ENCODE peak calls at places on chromosome 1, in ten cellular contexts. S is BJ, Z is endothelial cell, V is GM23338, I is cardiac fibroblast, D is adrenal gland, L is ovary, T is brain microvascular endothelial cell, U is astrocyte of the spinal cord, Q is GM06990. G is an unnamed sample.
A peak's percentile ranks its signal among the peaks of the same experiment; 100 is the strongest.

GRCh38 chr1:43750083-43750482 is 42.7 kb downstream of the ST3GAL3 start:
- DNase-seq in D (no peak), I (no peak), S (no peak), T (no peak), V (no peak), Z (no peak), Q (no peak), U (no peak), L (no peak), G (no peak)

GRCh38 chr1:8323706-8324105 is 5.8 kb downstream of the SLC45A1 start:
- DNase-seq in S (no peak), Z (no peak), T (no peak), L (peak; percentile 41), Q (no peak), I (no peak), U (no peak), D (peak; percentile 53), V (no peak), G (no peak)

GRCh38 chr1:54577612-54578011 is 29.6 kb downstream of the ACOT11 start:
- DNase-seq in U (peak; percentile 68), I (peak; percentile 85), V (no peak), T (peak; percentile 26), Z (no peak), D (peak; percentile 77), Q (no peak), L (peak; percentile 63), S (no peak), G (no peak)

GRCh38 chr1:106879538-106879937 is 176.9 kb upstream of the PRMT6 start:
- DNase-seq in Q (no peak), V (peak; percentile 3), D (peak; percentile 27), S (no peak), I (no peak), L (no peak), Z (no peak), T (no peak), U (no peak), G (no peak)

GRCh38 chr1:93616221-93616995 is 65.2 kb downstream of the BCAR3 start:
- DNase-seq in L (no peak), D (no peak), V (no peak), Q (no peak), U (no peak), Z (no peak), T (no peak), I (peak; percentile 48), S (no peak), G (no peak)

GRCh38 chr1:165828103-165828558 is 717 bp downstream of the UCK2 start:
- DNase-seq in T (no peak), U (no peak), S (no peak), I (peak; percentile 38), Q (peak; percentile 84), V (peak; percentile 54), Z (peak; percentile 62), L (peak; percentile 63), D (peak; percentile 38), G (no peak)

GRCh38 chr1:166489670-166490436 is 323.1 kb upstream of the FAM78B start:
- DNase-seq in D (peak; percentile 31), U (no peak), S (no peak), I (no peak), T (no peak), Q (peak; percentile 63), L (no peak), Z (no peak), V (no peak), G (no peak)

GRCh38 chr1:19311503-19311930 is 427 bp downstream of the AKR7A2 start:
- DNase-seq in S (no peak), Z (no peak), I (no peak), Q (no peak), T (no peak), V (no peak), D (no peak), L (no peak), U (no peak), G (no peak)

GRCh38 chr1:208135354-208135753 is 108.8 kb downstream of the PLXNA2 start:
- DNase-seq in I (peak; percentile 48), T (no peak), D (no peak), Z (no peak), U (peak; percentile 38), S (no peak), V (no peak), Q (no peak), L (no peak), G (peak; percentile 24)

GRCh38 chr1:220803401-220804201 is 16.9 kb downstream of the MTARC1 start:
- DNase-seq in S (no peak), I (peak; percentile 64), D (peak; percentile 53), T (peak; percentile 48), U (peak; percentile 42), V (peak; percentile 61), Z (peak; percentile 49), Q (no peak), L (no peak), G (no peak)

GRCh38 chr1:52925571-52926005 is 1.5 kb upstream of the SCP2 start:
- DNase-seq in I (peak; percentile 20), S (no peak), U (no peak), V (no peak), T (no peak), Q (no peak), L (peak; percentile 57), D (no peak), Z (no peak), G (no peak)

GRCh38 chr1:226584164-226584563 is 35.6 kb downstream of the STUM start:
- DNase-seq in Q (no peak), I (no peak), S (no peak), T (no peak), U (no peak), Z (no peak), V (no peak), D (no peak), L (no peak), G (no peak)

GRCh38 chr1:117026361-117026760 is 24.8 kb downstream of the CD101 start:
- DNase-seq in L (no peak), V (no peak), D (no peak), U (no peak), Z (no peak), I (peak; percentile 89), S (no peak), T (no peak), Q (no peak), G (no peak)

GRCh38 chr1:81449786-81450185 is 350.9 kb upstream of the ADGRL2 start:
- DNase-seq in T (peak; percentile 51), S (no peak), I (no peak), L (no peak), U (no peak), V (no peak), Z (no peak), Q (no peak), D (no peak), G (no peak)

GRCh38 chr1:116763116-116763786 is 9.0 kb downstream of the CD2 start:
- DNase-seq in I (peak; percentile 41), V (no peak), Q (no peak), Z (no peak), U (peak; percentile 75), D (no peak), L (no peak), S (no peak), T (peak; percentile 36), G (no peak)

GRCh38 chr1:90405726-90406125 is 311.4 kb downstream of the BARHL2 start:
- DNase-seq in U (no peak), T (no peak), V (no peak), L (no peak), I (no peak), Z (no peak), Q (no peak), S (no peak), D (no peak), G (no peak)

GRCh38 chr1:169697769-169698168 is 13.7 kb downstream of the SELL start:
- DNase-seq in V (no peak), S (no peak), L (no peak), U (no peak), T (no peak), Q (peak; percentile 51), I (no peak), Z (no peak), D (no peak), G (no peak)

GRCh38 chr1:211525101-211525676 is 33.2 kb upstream of the RD3 start:
- DNase-seq in I (no peak), U (no peak), V (no peak), S (no peak), L (no peak), T (no peak), Q (no peak), Z (no peak), D (no peak), G (no peak)

GRCh38 chr1:218164930-218165686 is 120.0 kb upstream of the RRP15 start:
- DNase-seq in Q (peak; percentile 19), V (peak; percentile 85), T (no peak), S (no peak), L (peak; percentile 25), Z (peak; percentile 32), I (peak; percentile 1), D (no peak), U (peak; percentile 12), G (no peak)

DNA sequence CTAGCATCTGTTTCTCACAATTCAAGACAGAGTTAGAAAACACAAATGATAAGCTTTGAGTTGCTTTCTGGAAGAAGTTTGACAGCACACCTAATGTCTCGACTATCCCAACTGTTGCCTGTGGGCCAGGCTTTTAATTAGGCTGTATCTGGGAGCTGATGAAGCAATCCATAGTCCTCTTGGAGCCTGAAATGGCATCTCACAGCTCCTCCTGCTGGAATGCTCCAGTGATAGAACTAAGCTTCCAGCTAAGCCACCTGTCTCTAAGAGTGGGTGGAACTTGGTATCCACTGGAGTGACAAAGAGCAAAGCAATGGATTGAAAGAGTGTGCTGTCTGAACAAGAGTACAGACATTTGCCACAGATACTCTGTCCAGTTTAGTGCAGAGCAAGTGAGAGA is 605.3 kb upstream of the NR5A2 start:
- DNase-seq in I (peak; percentile 71), D (no peak), S (peak; percentile 3), V (peak; percentile 71), L (no peak), Q (no peak), U (peak; percentile 49), T (peak; percentile 44), Z (peak; percentile 20), G (no peak)
- TF ChIP-seq CTCF in I (peak; percentile 58), D (no peak), S (peak; percentile 65), V (peak; percentile 87), L (no peak), Q (no peak), U (peak; percentile 55), T (peak; percentile 77), Z (no peak), G (peak; percentile 25)

GRCh38 chr1:110338200-110339039 is 757 bp upstream of the RBM15 start:
- DNase-seq in S (no peak), D (peak; percentile 99), L (peak; percentile 94), U (no peak), T (no peak), Q (peak; percentile 99), I (peak; percentile 100), Z (peak; percentile 92), V (peak; percentile 100), G (no peak)
- TF ChIP-seq CTCF in S (peak; percentile 59), D (peak; percentile 52), L (peak; percentile 96), U (peak; percentile 55), T (peak; percentile 56), Q (peak; percentile 51), I (peak; percentile 44), Z (peak; percentile 51), V (peak; percentile 41), G (peak; percentile 50)

GRCh38 chr1:2558861-2559260 is 2.7 kb downstream of the TNFRSF14 start:
- DNase-seq in T (no peak), S (no peak), I (no peak), D (no peak), L (no peak), Z (no peak), V (no peak), U (no peak), Q (no peak), G (no peak)
- TF ChIP-seq CTCF in T (no peak), S (no peak), I (no peak), D (no peak), L (no peak), Z (no peak), V (no peak), U (no peak), Q (no peak), G (no peak)

GRCh38 chr1:30697977-30698376 is 25.4 kb downstream of the MATN1 start:
- DNase-seq in L (no peak), Q (no peak), D (no peak), U (no peak), T (no peak), V (no peak), Z (no peak), S (no peak), I (peak; percentile 45), G (no peak)
- TF ChIP-seq CTCF in L (no peak), Q (peak; percentile 22), D (no peak), U (no peak), T (peak; percentile 5), V (no peak), Z (no peak), S (no peak), I (no peak), G (no peak)

G was measured in AG04449.